ENCODE peak calls at places on chromosomes 4 and X, in eight cellular contexts. G, X, O, H, Y, S, D and Q are unnamed samples.

GRCh38 chr4:168907119-168907698 is 102.8 kb downstream of the CBR4 start:
- DNase-seq in G (no peak), X (no peak), O (no peak), H (no peak), Y (no peak), S (no peak), D (no peak), Q (no peak)

GRCh38 chr4:126850286-126850685 is 782.5 kb upstream of the INTU start:
- DNase-seq in G (no peak), X (no peak), O (no peak), H (peak), Y (peak), S (no peak), D (no peak), Q (no peak)

GRCh38 chrX:9340619-9341304 is 124.1 kb upstream of the TBL1X start:
- DNase-seq in G (no peak), X (peak), O (peak), H (no peak), Y (peak), S (no peak), D (peak), Q (peak)

GRCh38 chr4:74366367-74366891 is 1.5 kb downstream of the EREG start:
- DNase-seq in G (no peak), X (no peak), O (no peak), H (no peak), Y (no peak), S (no peak), D (no peak), Q (no peak)

GRCh38 chr4:125104616-125105015 is 210.1 kb upstream of the FAT4 start:
- DNase-seq in G (no peak), X (no peak), O (no peak), H (no peak), Y (peak), S (no peak), D (no peak), Q (no peak)

GRCh38 chrX:155313766-155314165 is 20.6 kb downstream of the CLIC2 start:
- DNase-seq in G (peak), X (no peak), O (no peak), H (no peak), Y (peak), S (no peak), D (no peak), Q (no peak)

GRCh38 chrX:101550825-101551767 is 749 bp downstream of the ARMCX1 start:
- DNase-seq in G (no peak), X (no peak), O (peak), H (no peak), Y (peak), S (peak), D (peak), Q (peak)

GRCh38 chr4:148126825-148127224 is 315.4 kb downstream of the NR3C2 start:
- DNase-seq in G (no peak), X (no peak), O (no peak), H (no peak), Y (no peak), S (no peak), D (no peak), Q (no peak)

GRCh38 chrX:148600581-148600980 is 100.2 kb downstream of the AFF2 start:
- DNase-seq in G (no peak), X (no peak), O (no peak), H (no peak), Y (no peak), S (no peak), D (no peak), Q (peak)

GRCh38 chr4:86948276-86948675 is 13.5 kb downstream of the AFF1 start:
- DNase-seq in G (no peak), X (no peak), O (peak), H (no peak), Y (no peak), S (no peak), D (no peak), Q (no peak)

GRCh38 chrX:151973851-151974335 is 583 bp downstream of the GABRE start:
- DNase-seq in G (no peak), X (no peak), O (no peak), H (no peak), Y (peak), S (no peak), D (no peak), Q (peak)

GRCh38 chr4:148315049-148315448 is 127.2 kb downstream of the NR3C2 start:
- DNase-seq in G (no peak), X (no peak), O (no peak), H (peak), Y (peak), S (no peak), D (no peak), Q (no peak)

GRCh38 chr4:182861346-182861745 is 55.8 kb downstream of the DCTD start:
- DNase-seq in G (no peak), X (no peak), O (peak), H (no peak), Y (no peak), S (no peak), D (no peak), Q (no peak)

GRCh38 chr4:184854673-184855072 is 28.9 kb upstream of the ACSL1 start:
- DNase-seq in G (no peak), X (no peak), O (no peak), H (no peak), Y (no peak), S (no peak), D (no peak), Q (no peak)

GRCh38 chr4:100913685-100914084 is 395.9 kb upstream of the EMCN start:
- DNase-seq in G (no peak), X (no peak), O (no peak), H (no peak), Y (no peak), S (no peak), D (no peak), Q (no peak)

GRCh38 chrX:107706309-107706708 is 69.3 kb downstream of the TSC22D3 start:
- DNase-seq in G (no peak), X (no peak), O (no peak), H (no peak), Y (no peak), S (no peak), D (no peak), Q (no peak)

GRCh38 chr4:74038161-74039064 is at the start of gene CXCL3:
- DNase-seq in G (no peak), X (peak), O (peak), H (no peak), Y (peak), S (peak), D (peak), Q (peak)

GRCh38 chrX:13164611-13165010 is 120.2 kb upstream of the FAM9C start:
- DNase-seq in G (no peak), X (no peak), O (peak), H (no peak), Y (no peak), S (no peak), D (no peak), Q (no peak)

GRCh38 chrX:154074199-154074598 is 23.3 kb downstream of the MECP2 start:
- DNase-seq in G (no peak), X (no peak), O (peak), H (no peak), Y (peak), S (no peak), D (no peak), Q (no peak)

GRCh38 chr4:156694413-156694812 is 277.2 kb downstream of the PDGFC start:
- DNase-seq in G (no peak), X (no peak), O (no peak), H (no peak), Y (no peak), S (no peak), D (no peak), Q (no peak)

GRCh38 chrX:31236231-31236630 is 164.4 kb upstream of the FTHL17 start:
- DNase-seq in G (no peak), X (no peak), O (no peak), H (no peak), Y (no peak), S (no peak), D (no peak), Q (no peak)

GRCh38 chrX:103356897-103357296 is 591 bp downstream of the TCEAL9 start:
- DNase-seq in G (no peak), X (no peak), O (no peak), H (no peak), Y (no peak), S (no peak), D (peak), Q (peak)

GRCh38 chr4:4379540-4380087 is 7.3 kb upstream of the NSG1 start:
- DNase-seq in G (no peak), X (no peak), O (peak), H (no peak), Y (no peak), S (no peak), D (no peak), Q (no peak)

GRCh38 chr4:169410839-169411770 is 140.3 kb upstream of the SH3RF1 start:
- DNase-seq in G (no peak), X (peak), O (no peak), H (peak), Y (peak), S (no peak), D (no peak), Q (peak)

GRCh38 chr4:98166025-98166730 is 22.9 kb upstream of the STPG2 start:
- DNase-seq in G (no peak), X (no peak), O (no peak), H (no peak), Y (peak), S (no peak), D (no peak), Q (no peak)

GRCh38 chr4:88297725-88298453 is 13.5 kb upstream of the PPM1K start:
- DNase-seq in G (no peak), X (no peak), O (no peak), H (no peak), Y (no peak), S (no peak), D (no peak), Q (no peak)